ENCODE peak calls at places on chromosomes 4 and X, in ten cellular contexts. J, K, I, N, M, A, U, R, L and V are unnamed samples.

GRCh38 chrX:86121916-86122315 is 26.3 kb upstream of the DACH2 start:
- DNase-seq in N (no peak), J (no peak), R (no peak), U (no peak), L (no peak), K (no peak), I (no peak), A (no peak), M (no peak), V (no peak)

GRCh38 chr4:87100093-87100634 is 120.3 kb downstream of the KLHL8 start:
- DNase-seq in K (no peak), J (no peak), M (no peak), A (no peak), U (no peak), L (no peak), R (no peak), N (no peak), I (no peak), V (no peak)

GRCh38 chr4:81039351-81040174 is 9.1 kb downstream of the BMP3 start:
- DNase-seq in U (no peak), M (no peak), N (no peak), L (no peak), J (no peak), K (no peak), I (no peak), A (no peak), R (peak), V (no peak)

GRCh38 chr4:2900701-2901100 is 57.1 kb downstream of the ADD1 start:
- DNase-seq in L (no peak), U (no peak), K (no peak), I (no peak), M (no peak), A (no peak), J (no peak), N (no peak), R (no peak), V (no peak)

GRCh38 chr4:122746485-122746965 is 14.0 kb downstream of the BBS12 start:
- DNase-seq in N (no peak), L (no peak), J (no peak), K (no peak), U (no peak), A (no peak), I (no peak), M (no peak), R (no peak), V (no peak)

GRCh38 chr4:102687373-102687981 is 73.3 kb downstream of the MANBA start:
- DNase-seq in U (no peak), K (no peak), M (no peak), A (no peak), J (no peak), I (no peak), R (no peak), L (no peak), N (no peak), V (no peak)

GRCh38 chrX:140817943-140818342 is 108.4 kb downstream of the LINC00632 start:
- DNase-seq in J (peak), N (no peak), A (no peak), L (no peak), K (peak), I (no peak), M (no peak), R (no peak), U (no peak), V (no peak)

GRCh38 chr4:948101-948935 is 16.1 kb downstream of the TMEM175 start:
- DNase-seq in U (no peak), M (no peak), N (no peak), K (no peak), J (no peak), A (peak), R (no peak), L (no peak), I (no peak), V (no peak)

GRCh38 chrX:17291998-17292658 is 82.9 kb upstream of the NHS start:
- DNase-seq in I (no peak), N (no peak), J (no peak), L (no peak), K (no peak), A (no peak), M (no peak), U (no peak), R (no peak), V (no peak)

GRCh38 chrX:74537011-74537390 is 77.4 kb downstream of the RLIM start:
- DNase-seq in N (no peak), K (no peak), R (no peak), I (peak), J (no peak), A (no peak), L (no peak), M (no peak), U (no peak), V (peak)

GRCh38 chr4:151000747-151001429 is 14.2 kb downstream of the LRBA start:
- DNase-seq in R (no peak), M (no peak), J (no peak), I (no peak), U (no peak), K (no peak), A (no peak), L (no peak), N (no peak), V (no peak)

GRCh38 chr4:25552580-25553271 is 102.9 kb upstream of the SLC34A2 start:
- DNase-seq in M (no peak), K (no peak), R (peak), N (no peak), U (no peak), A (peak), L (no peak), I (no peak), J (no peak), V (no peak)

GRCh38 chrX:38382663-38383062 is 30.3 kb downstream of the OTC start:
- DNase-seq in N (no peak), U (no peak), L (no peak), R (no peak), M (no peak), K (no peak), A (no peak), I (no peak), J (no peak), V (no peak)

GRCh38 chr4:66653937-66654336 is 891.4 kb downstream of the CENPC start:
- DNase-seq in L (no peak), M (no peak), J (no peak), K (no peak), N (no peak), A (no peak), U (no peak), R (no peak), I (no peak), V (no peak)

GRCh38 chr4:89161841-89162240 is 50.5 kb downstream of the TIGD2 start:
- DNase-seq in N (no peak), M (no peak), R (no peak), K (no peak), U (no peak), L (no peak), A (no peak), I (no peak), J (no peak), V (no peak)

GRCh38 chr4:14871676-14872430 is 130.4 kb upstream of the CPEB2 start:
- DNase-seq in N (no peak), A (peak), I (no peak), K (no peak), M (peak), U (peak), R (peak), J (no peak), L (peak), V (no peak)

GRCh38 chr4:4820264-4820663 is 39.2 kb upstream of the MSX1 start:
- DNase-seq in M (no peak), J (peak), K (no peak), N (no peak), U (no peak), I (no peak), R (no peak), A (no peak), L (no peak), V (peak)

GRCh38 chrX:85024044-85024443 is 20.4 kb downstream of the APOOL start:
- DNase-seq in A (no peak), I (no peak), L (no peak), K (no peak), N (no peak), R (no peak), U (no peak), J (no peak), M (no peak), V (no peak)

GRCh38 chr4:168511780-168512467 is 15.1 kb downstream of the PALLD start:
- DNase-seq in K (no peak), U (peak), A (no peak), R (no peak), I (no peak), J (no peak), M (no peak), N (no peak), L (peak), V (no peak)

GRCh38 chr4:55175779-55176231 is 50.4 kb upstream of the KDR start:
- DNase-seq in A (no peak), L (no peak), K (no peak), M (no peak), I (no peak), N (no peak), J (peak), U (no peak), R (no peak), V (no peak)

GRCh38 chr4:40719008-40719623 is 30.6 kb upstream of the NSUN7 start:
- DNase-seq in J (peak), M (no peak), N (no peak), L (no peak), U (no peak), K (no peak), A (no peak), I (no peak), R (no peak), V (peak)

GRCh38 chrX:1205681-1206611 is 6.5 kb downstream of the CRLF2 start:
- DNase-seq in M (peak), N (peak), A (no peak), R (no peak), U (no peak), I (no peak), L (no peak), K (peak), J (peak), V (no peak)

GRCh38 chrX:100407784-100408642 is 2.1 kb downstream of the PCDH19 start:
- DNase-seq in M (no peak), N (no peak), L (no peak), K (no peak), J (no peak), R (no peak), U (no peak), A (no peak), I (no peak), V (peak)

GRCh38 chrX:134626434-134626833 is 31.8 kb downstream of the PLAC1 start:
- DNase-seq in K (no peak), L (no peak), A (no peak), J (no peak), N (no peak), I (peak), R (no peak), U (no peak), M (no peak), V (no peak)

GRCh38 chr4:156825074-156825473 is 146.5 kb downstream of the PDGFC start:
- DNase-seq in U (no peak), N (no peak), J (no peak), I (no peak), K (no peak), R (no peak), A (no peak), M (no peak), L (no peak), V (no peak)

GRCh38 chrX:107827852-107828251 is 2.2 kb downstream of the MID2 start:
- DNase-seq in L (no peak), I (no peak), U (no peak), K (no peak), A (no peak), M (no peak), J (no peak), N (no peak), R (no peak), V (no peak)

GRCh38 chr4:29805871-29806480 is 914.2 kb upstream of the PCDH7 start:
- DNase-seq in N (no peak), I (no peak), L (no peak), M (no peak), K (no peak), R (no peak), J (no peak), U (no peak), A (no peak), V (no peak)

GRCh38 chr4:173370130-173370476 is 651 bp upstream of the SAP30 start:
- DNase-seq in U (peak), R (peak), I (peak), A (peak), L (peak), J (no peak), N (peak), M (no peak), K (no peak), V (no peak)

GRCh38 chr4:150379454-150379853 is 202.5 kb upstream of the MAB21L2 start:
- DNase-seq in M (no peak), R (no peak), N (no peak), U (no peak), A (no peak), I (no peak), J (no peak), L (no peak), K (no peak), V (no peak)

GRCh38 chr4:105392858-105393257 is 81.0 kb downstream of the PPA2 start:
- DNase-seq in A (no peak), U (no peak), R (no peak), M (no peak), J (no peak), I (no peak), L (no peak), N (no peak), K (no peak), V (no peak)

GRCh38 chr4:165761968-165762367 is 111.1 kb upstream of the TLL1 start:
- DNase-seq in L (no peak), N (no peak), U (no peak), A (no peak), I (no peak), M (no peak), J (no peak), K (no peak), R (no peak), V (no peak)